ENCODE peak calls at places on chromosomes 13 and 19, in ten cellular contexts. X is NCI-H345; P is NCI-H2171 treated with DMSO at 0.1 percent for 48 hours; K is fibroblast of the conjunctiva; L is D721Med; T is A172; M is heart right ventricle; J is body of pancreas; D is activated naive CD8-positive, alpha-beta T cell treated with anti-CD3 and anti-CD28 coated beads, Interleukin-2, amount 50 U/mL, for 16 hours; U is activated T-helper 1 cell treated with Interleukin-2 at 50 U/mL for 16 hours. Q is an unnamed sample.

GRCh38 chr13:111282425-111282824 is 38.0 kb upstream of the TEX29 start:
- DNase-seq in X (no peak), P (peak), K (no peak), L (no peak), T (no peak), M (no peak), J (no peak), D (no peak), U (no peak), Q (no peak)

GRCh38 chr19:29320611-29321010 is 107.7 kb upstream of the UQCRFS1 start:
- DNase-seq in X (no peak), P (no peak), K (no peak), L (no peak), T (no peak), M (no peak), J (no peak), D (no peak), U (no peak), Q (no peak)

GRCh38 chr13:88736026-88736425 is 1064.9 kb downstream of the SLITRK5 start:
- DNase-seq in X (no peak), P (no peak), K (no peak), L (no peak), T (no peak), M (no peak), J (no peak), D (no peak), U (no peak), Q (no peak)

GRCh38 chr13:24890256-24890655 is 126.3 kb downstream of the RNF17 start:
- DNase-seq in X (no peak), P (no peak), K (no peak), L (no peak), T (no peak), M (no peak), J (no peak), D (no peak), U (no peak), Q (no peak)

GRCh38 chr19:28608292-28608691 is 604.7 kb downstream of the UQCRFS1 start:
- DNase-seq in X (no peak), P (no peak), K (no peak), L (no peak), T (no peak), M (no peak), J (no peak), D (no peak), U (no peak), Q (no peak)

GRCh38 chr19:11495885-11496284 is 9.8 kb downstream of the ZNF653 start:
- DNase-seq in X (no peak), P (no peak), K (no peak), L (no peak), T (no peak), M (no peak), J (no peak), D (no peak), U (no peak), Q (no peak)

GRCh38 chr19:15260939-15261338 is 28.7 kb upstream of the EPHX3 start:
- DNase-seq in X (no peak), P (peak), K (no peak), L (no peak), T (no peak), M (no peak), J (no peak), D (no peak), U (no peak), Q (no peak)

GRCh38 chr19:35488677-35489076 is 1.6 kb downstream of the KRTDAP start:
- DNase-seq in X (no peak), P (no peak), K (no peak), L (no peak), T (no peak), M (no peak), J (no peak), D (no peak), U (no peak), Q (no peak)

GRCh38 chr19:34148672-34149185 is 23.6 kb upstream of the LSM14A start:
- DNase-seq in X (peak), P (no peak), K (no peak), L (no peak), T (no peak), M (no peak), J (no peak), D (no peak), U (no peak), Q (no peak)

GRCh38 chr13:30832845-30833332 is 73.2 kb upstream of the MEDAG start:
- DNase-seq in X (peak), P (peak), K (no peak), L (no peak), T (peak), M (no peak), J (peak), D (no peak), U (no peak), Q (peak)

GRCh38 chr13:112657850-112658445 is 31.9 kb upstream of the ATP11A start:
- DNase-seq in X (no peak), P (no peak), K (no peak), L (no peak), T (peak), M (no peak), J (peak), D (no peak), U (no peak), Q (no peak)

GRCh38 chr19:403221-404036 is 5.5 kb downstream of the C2CD4C start:
- DNase-seq in X (peak), P (no peak), K (no peak), L (peak), T (no peak), M (no peak), J (no peak), D (no peak), U (no peak), Q (no peak)

GRCh38 chr13:32036131-32036695 is 4.6 kb downstream of the FRY start:
- DNase-seq in X (no peak), P (no peak), K (no peak), L (no peak), T (no peak), M (peak), J (no peak), D (no peak), U (no peak), Q (no peak)

GRCh38 chr13:109422163-109422562 is 364.2 kb downstream of the IRS2 start:
- DNase-seq in X (no peak), P (no peak), K (no peak), L (no peak), T (no peak), M (no peak), J (no peak), D (no peak), U (no peak), Q (no peak)

GRCh38 chr13:38369058-38369457 is 19.4 kb downstream of the UFM1 start:
- DNase-seq in X (no peak), P (no peak), K (no peak), L (no peak), T (no peak), M (no peak), J (no peak), D (no peak), U (no peak), Q (no peak)

GRCh38 chr13:32246468-32246867 is 68.7 kb downstream of the ZAR1L start:
- DNase-seq in X (peak), P (peak), K (peak), L (peak), T (peak), M (peak), J (peak), D (no peak), U (no peak), Q (peak)

GRCh38 chr19:2627319-2627829 is 75.1 kb downstream of the GNG7 start:
- DNase-seq in X (peak), P (peak), K (peak), L (no peak), T (peak), M (peak), J (peak), D (no peak), U (no peak), Q (peak)

GRCh38 chr13:99811067-99811715 is 160.4 kb downstream of the ZIC5 start:
- DNase-seq in X (no peak), P (peak), K (no peak), L (no peak), T (no peak), M (no peak), J (peak), D (no peak), U (no peak), Q (no peak)

GRCh38 chr19:35122687-35123551 is 7.3 kb downstream of the FXYD3 start:
- DNase-seq in X (no peak), P (peak), K (no peak), L (no peak), T (no peak), M (no peak), J (no peak), D (no peak), U (no peak), Q (no peak)

GRCh38 chr19:29645491-29645867 is 19.8 kb upstream of the PLEKHF1 start:
- DNase-seq in X (no peak), P (no peak), K (no peak), L (no peak), T (no peak), M (no peak), J (no peak), D (no peak), U (no peak), Q (no peak)

GRCh38 chr19:10289836-10290438 is at the start of gene ICAM5:
- DNase-seq in X (peak), P (no peak), K (no peak), L (no peak), T (no peak), M (no peak), J (no peak), D (no peak), U (no peak), Q (no peak)

GRCh38 chr19:35299523-35300339 is 7.8 kb downstream of the MAG start:
- DNase-seq in X (no peak), P (no peak), K (no peak), L (no peak), T (no peak), M (no peak), J (no peak), D (no peak), U (no peak), Q (no peak)

GRCh38 chr13:80338781-80339577 is 1.9 kb downstream of the SPRY2 start:
- DNase-seq in X (peak), P (no peak), K (peak), L (no peak), T (peak), M (peak), J (peak), D (no peak), U (no peak), Q (peak)

GRCh38 chr19:10271543-10272086 is 695 bp downstream of the ICAM1 start:
- DNase-seq in X (no peak), P (no peak), K (no peak), L (no peak), T (no peak), M (no peak), J (no peak), D (no peak), U (no peak), Q (no peak)

GRCh38 chr13:99045396-99045795 is 67.5 kb upstream of the DOCK9 start:
- DNase-seq in X (no peak), P (no peak), K (no peak), L (no peak), T (no peak), M (no peak), J (no peak), D (no peak), U (no peak), Q (no peak)

GRCh38 chr13:102658678-102659077 is 36.2 kb downstream of the METTL21C start:
- DNase-seq in X (no peak), P (no peak), K (no peak), L (no peak), T (no peak), M (no peak), J (no peak), D (no peak), U (no peak), Q (peak)

GRCh38 chr19:17243854-17244617 is 1.7 kb downstream of the NR2F6 start:
- DNase-seq in X (no peak), P (no peak), K (no peak), L (no peak), T (no peak), M (peak), J (peak), D (no peak), U (no peak), Q (peak)

GRCh38 chr19:39448271-39448670 is 2.9 kb downstream of the SUPT5H start:
- DNase-seq in X (no peak), P (no peak), K (no peak), L (no peak), T (peak), M (no peak), J (no peak), D (no peak), U (no peak), Q (no peak)

GRCh38 chr13:101706651-101707050 is 254.2 kb downstream of the ITGBL1 start:
- DNase-seq in X (no peak), P (peak), K (peak), L (no peak), T (peak), M (no peak), J (no peak), D (no peak), U (no peak), Q (peak)

GRCh38 chr13:51920267-51920666 is 58.5 kb downstream of the CCDC70 start:
- DNase-seq in X (no peak), P (no peak), K (no peak), L (no peak), T (no peak), M (no peak), J (no peak), D (no peak), U (no peak), Q (no peak)

GRCh38 chr13:71865858-71866172 is 1.2 kb downstream of the DACH1 start:
- DNase-seq in X (peak), P (no peak), K (no peak), L (no peak), T (no peak), M (peak), J (no peak), D (no peak), U (no peak), Q (no peak)

GRCh38 chr19:15701757-15702589 is 25.9 kb upstream of the OR10H2 start:
- DNase-seq in X (no peak), P (peak), K (no peak), L (no peak), T (peak), M (no peak), J (no peak), D (no peak), U (no peak), Q (no peak)

GRCh38 chr13:39451301-39451700 is 151.7 kb downstream of the LHFPL6 start:
- DNase-seq in X (peak), P (no peak), K (no peak), L (no peak), T (no peak), M (peak), J (no peak), D (no peak), U (no peak), Q (no peak)

GRCh38 chr19:18460313-18460712 is 22.4 kb upstream of the ISYNA1 start:
- DNase-seq in X (no peak), P (no peak), K (peak), L (no peak), T (peak), M (peak), J (peak), D (no peak), U (no peak), Q (peak)

GRCh38 chr19:1284979-1285736 is 515 bp upstream of the EFNA2 start:
- DNase-seq in X (no peak), P (no peak), K (no peak), L (no peak), T (no peak), M (no peak), J (no peak), D (no peak), U (no peak), Q (no peak)

GRCh38 chr13:20141238-20142018 is 19.4 kb downstream of the GJA3 start:
- DNase-seq in X (no peak), P (no peak), K (no peak), L (no peak), T (no peak), M (peak), J (no peak), D (no peak), U (no peak), Q (no peak)